ENCODE peak calls at places on chromosomes 5 and 9, in five cellular contexts. E is lung, J is A673, D is kidney, O is foreskin fibroblast. X is an unnamed sample.
A peak's percentile ranks its signal among the peaks of the same experiment; 100 is the strongest.

GRCh38 chr9:134192311-134192950 is 28.1 kb upstream of the RNU6ATAC start:
- DNase-seq in E (no peak), J (no peak), D (peak; percentile 61), O (no peak), X (no peak)

GRCh38 chr5:158573829-158574228 is 525.9 kb downstream of the EBF1 start:
- DNase-seq in E (peak; percentile 3), J (no peak), D (no peak), O (no peak), X (no peak)

GRCh38 chr5:134161712-134162395 is 14.9 kb downstream of the SKP1 start:
- DNase-seq in E (no peak), J (no peak), D (peak; percentile 22), O (no peak), X (no peak)

GRCh38 chr5:1642621-1643061 is 118.9 kb upstream of the LPCAT1 start:
- DNase-seq in E (no peak), J (no peak), D (no peak), O (no peak), X (no peak)

GRCh38 chr5:1521671-1522600 is 1.8 kb downstream of the LPCAT1 start:
- DNase-seq in E (peak; percentile 34), J (peak; percentile 75), D (peak; percentile 74), O (peak; percentile 93), X (peak; percentile 75)

GRCh38 chr5:115450741-115451140 is 93.8 kb downstream of the FEM1C start:
- DNase-seq in E (no peak), J (no peak), D (no peak), O (peak; percentile 87), X (peak; percentile 91)

GRCh38 chr5:93995126-93995621 is 253.8 kb upstream of the POU5F2 start:
- DNase-seq in E (no peak), J (no peak), D (no peak), O (peak; percentile 75), X (no peak)

GRCh38 chr5:43772601-43773031 is 169.6 kb downstream of the NNT start:
- DNase-seq in E (no peak), J (peak; percentile 92), D (no peak), O (peak; percentile 54), X (peak; percentile 86)

GRCh38 chr5:57494104-57495098 is 11.8 kb upstream of the ACTBL2 start:
- DNase-seq in E (peak; percentile 82), J (peak; percentile 91), D (peak; percentile 73), O (peak; percentile 96), X (peak; percentile 98)

GRCh38 chr5:95471447-95471846 is 80.3 kb downstream of the FAM81B start:
- DNase-seq in E (peak; percentile 47), J (no peak), D (no peak), O (no peak), X (no peak)

GRCh38 chr5:94707359-94707758 is 88.9 kb downstream of the SLF1 start:
- DNase-seq in E (no peak), J (no peak), D (no peak), O (no peak), X (no peak)

GRCh38 chr9:7212101-7212500 is 454.3 kb downstream of the KDM4C start:
- DNase-seq in E (no peak), J (no peak), D (no peak), O (no peak), X (peak; percentile 9)

GRCh38 chr9:115204827-115205506 is 87.0 kb upstream of the TNC start:
- DNase-seq in E (no peak), J (no peak), D (no peak), O (peak; percentile 89), X (peak; percentile 86)

GRCh38 chr5:43889238-43889637 is 286.3 kb downstream of the NNT start:
- DNase-seq in E (no peak), J (no peak), D (no peak), O (peak; percentile 35), X (peak; percentile 89)

GRCh38 chr9:108636023-108636422 is 219.8 kb downstream of the ACTL7B start:
- DNase-seq in E (no peak), J (peak; percentile 46), D (no peak), O (no peak), X (no peak)

GRCh38 chr5:146580237-146580636 is 64.2 kb upstream of the GPR151 start:
- DNase-seq in E (no peak), J (no peak), D (no peak), O (no peak), X (no peak)

GRCh38 chr5:42858031-42858643 is 46.4 kb upstream of the SELENOP start:
- DNase-seq in E (no peak), J (no peak), D (no peak), O (peak; percentile 69), X (peak; percentile 45)

GRCh38 chr5:27124590-27124989 is 86.2 kb upstream of the CDH9 start:
- DNase-seq in E (no peak), J (peak; percentile 31), D (no peak), O (no peak), X (peak; percentile 49)

GRCh38 chr9:93124793-93125192 is 9.3 kb downstream of the NINJ1 start:
- DNase-seq in E (no peak), J (no peak), D (peak; percentile 67), O (no peak), X (no peak)

GRCh38 chr9:135328485-135329417 is 150.8 kb upstream of the PPP1R26 start:
- DNase-seq in E (no peak), J (no peak), D (no peak), O (no peak), X (no peak)

GRCh38 chr5:173307695-173308094 is 20.5 kb downstream of the STC2 start:
- DNase-seq in E (no peak), J (no peak), D (no peak), O (no peak), X (no peak)

GRCh38 chr9:71737455-71737854 is 30.9 kb downstream of the CEMIP2 start:
- DNase-seq in E (no peak), J (no peak), D (no peak), O (peak; percentile 41), X (peak; percentile 44)

GRCh38 chr5:32332971-32333370 is 20.2 kb upstream of the MTMR12 start:
- DNase-seq in E (no peak), J (no peak), D (no peak), O (peak; percentile 29), X (peak; percentile 51)

GRCh38 chr5:138077064-138077696 is 6.7 kb upstream of the WNT8A start:
- DNase-seq in E (peak; percentile 40), J (peak; percentile 74), D (no peak), O (peak; percentile 81), X (peak; percentile 79)

GRCh38 chr5:175535781-175536180 is 57.4 kb downstream of the SFXN1 start:
- DNase-seq in E (no peak), J (no peak), D (no peak), O (no peak), X (no peak)

GRCh38 chr5:175539936-175540335 is 61.6 kb downstream of the SFXN1 start:
- DNase-seq in E (no peak), J (no peak), D (no peak), O (no peak), X (no peak)

GRCh38 chr5:175531361-175531760 is 53.0 kb downstream of the SFXN1 start:
- DNase-seq in E (no peak), J (no peak), D (no peak), O (peak; percentile 17), X (no peak)

GRCh38 chr5:175538576-175538975 is 60.2 kb downstream of the SFXN1 start:
- DNase-seq in E (no peak), J (no peak), D (no peak), O (no peak), X (no peak)

DNA sequence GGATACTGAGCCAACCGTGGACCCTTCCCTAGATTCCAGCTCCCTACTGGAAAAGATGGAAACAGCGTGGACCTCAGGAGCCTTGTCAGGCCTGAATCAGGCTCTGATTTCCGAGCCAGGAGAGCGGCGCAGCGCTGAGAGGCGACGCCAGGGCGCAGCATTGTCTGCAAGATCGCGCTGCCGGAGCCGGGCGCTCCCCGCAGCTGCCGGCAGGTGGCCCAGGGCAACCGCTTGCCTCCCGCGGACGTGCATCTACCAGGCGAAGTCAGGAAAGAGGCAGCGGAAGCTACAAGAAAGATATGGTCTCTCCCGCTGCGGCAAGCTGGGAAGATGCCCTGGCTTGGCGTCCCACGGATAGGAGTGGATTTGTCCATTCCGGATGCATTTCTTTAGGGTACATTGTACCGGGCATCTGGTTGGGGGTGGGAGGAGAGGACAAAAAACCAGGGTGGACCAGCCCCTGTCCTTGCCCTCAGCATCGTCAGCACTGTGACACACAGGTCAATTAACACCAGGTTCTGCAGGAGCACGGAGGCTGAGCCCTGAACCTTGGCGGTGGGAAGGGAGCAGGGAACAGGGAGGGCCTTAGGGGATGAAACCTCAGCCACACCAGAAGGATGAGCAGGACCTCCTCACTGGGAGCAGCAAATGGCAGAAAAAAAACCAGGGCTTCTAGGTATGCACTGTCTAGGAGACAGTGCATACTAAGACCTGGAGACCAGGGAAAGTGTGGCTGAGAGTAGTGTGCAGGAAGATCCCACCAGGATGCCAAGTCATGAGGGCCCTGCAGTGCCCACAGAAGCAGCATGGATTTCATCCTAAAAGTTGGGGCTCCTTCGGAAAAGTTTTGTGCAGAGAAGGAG is 55.9 kb downstream of the SFXN1 start:
- DNase-seq in E (peak; percentile 73), J (peak; percentile 88), D (peak; percentile 94), O (peak; percentile 93), X (peak; percentile 77)
- H3K4me3 ChIP-seq in E (no peak overlapping the region), J (no peak overlapping the region), D (no peak overlapping the region), O (no peak overlapping the region), X (no peak overlapping the region)

GRCh38 chr9:130442746-130443455 is 1.9 kb upstream of the ASS1 start:
- DNase-seq in E (no peak), J (no peak), D (no peak), O (no peak), X (no peak)

GRCh38 chr9:130444565-130445221 is at the start of gene ASS1:
- DNase-seq in E (peak; percentile 78), J (no peak), D (peak; percentile 91), O (peak; percentile 78), X (peak; percentile 51)

GRCh38 chr9:130443456-130443801 is 1.3 kb upstream of the ASS1 start:
- DNase-seq in E (no peak), J (no peak), D (no peak), O (no peak), X (no peak)

GRCh38 chr9:130445268-130445983 is 665 bp downstream of the ASS1 start:
- DNase-seq in E (peak; percentile 61), J (no peak), D (peak; percentile 86), O (peak; percentile 90), X (peak; percentile 83)

GRCh38 chr9:130443840-130444492 is 795 bp upstream of the ASS1 start:
- DNase-seq in E (no peak), J (no peak), D (no peak), O (peak; percentile 48), X (no peak)
- H3K4me3 ChIP-seq in E (no peak overlapping the region), J (peak overlapping the region; percentile 46), D (peak overlapping the region; percentile 13), O (no peak overlapping the region), X (no peak overlapping the region)

DNA sequence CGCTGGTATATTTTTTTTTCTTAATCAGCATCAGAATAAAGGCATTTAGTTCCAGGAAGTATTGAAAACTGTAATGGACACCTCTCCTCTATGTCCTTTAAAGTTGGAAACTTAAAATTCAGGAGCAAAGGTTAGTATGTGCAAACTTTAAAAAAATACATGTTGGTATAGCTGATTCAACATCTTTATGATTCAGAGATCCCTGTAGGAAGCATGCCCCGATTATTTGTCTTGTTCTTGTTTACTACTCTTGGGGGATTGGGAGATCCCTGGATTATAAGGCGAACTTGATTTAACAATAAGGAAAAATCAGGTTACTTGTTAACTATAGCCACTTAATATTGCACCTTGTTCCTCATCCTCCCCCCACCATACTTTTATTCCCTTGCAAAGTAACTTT is 1.7 kb downstream of the F2RL1 start:
- DNase-seq in E (no peak), J (no peak), D (no peak), O (peak; percentile 28), X (peak; percentile 43)
- H3K4me3 ChIP-seq in E (no peak overlapping the region), J (no peak overlapping the region), D (peak overlapping the region; percentile 73), O (peak overlapping the region; percentile 85), X (peak overlapping the region; percentile 91)

GRCh38 chr5:107801061-107801460 is 130.3 kb upstream of the EFNA5 start:
- DNase-seq in E (no peak), J (no peak), D (no peak), O (no peak), X (no peak)
- H3K4me3 ChIP-seq in E (no peak overlapping the region), J (no peak overlapping the region), D (no peak overlapping the region), O (no peak overlapping the region), X (no peak overlapping the region)

GRCh38 chr5:78930742-78931141 is 54.4 kb downstream of the ARSB start:
- DNase-seq in E (no peak), J (no peak), D (no peak), O (peak; percentile 46), X (no peak)
- H3K4me3 ChIP-seq in E (no peak overlapping the region), J (no peak overlapping the region), D (no peak overlapping the region), O (no peak overlapping the region), X (no peak overlapping the region)